ENCODE peak calls at places on chromosomes 3 and 15, in nine cellular contexts. E is stimulated activated CD8-positive, alpha-beta memory T cell treated with anti-CD3 and anti-CD28 coated beads, Interleukin-12 subunit alpha, Interleukin-12 subunit beta, amount 100 ng/mL, for 1 hour; L is choroid plexus epithelial cell; P is GM10248; R is occipital lobe; J is M059J; I is Right ventricle myocardium inferior; G is NCI-H460; S is activated T-helper 1 cell treated with anti-CD3 and anti-CD28 coated beads, Interleukin-12 subunit alpha, Interleukin-12 subunit beta, Interleukin-2, Interleukin-4 antibody, amounts not matched to agents 30 ng/mL and 10 ng/mL and 1 ng/mL, durations not matched to agents 14 hours and 24 hours and 36 hours. Y is an unnamed sample.

GRCh38 chr3:179415377-179415776 is 35.9 kb downstream of the GNB4 start:
- DNase-seq in E (no peak), L (no peak), P (no peak), R (no peak), J (no peak), I (no peak), G (no peak), S (no peak), Y (no peak)

GRCh38 chr15:80233511-80234080 is 18.4 kb downstream of the CTXND1 start:
- DNase-seq in E (no peak), L (no peak), P (no peak), R (no peak), J (no peak), I (no peak), G (no peak), S (no peak), Y (no peak)

GRCh38 chr15:23567921-23568320 is 2.4 kb downstream of the MKRN3 start:
- DNase-seq in E (no peak), L (no peak), P (no peak), R (no peak), J (no peak), I (no peak), G (no peak), S (no peak), Y (no peak)

GRCh38 chr3:184149123-184149522 is 6.1 kb upstream of the DVL3 start:
- DNase-seq in E (no peak), L (no peak), P (no peak), R (no peak), J (no peak), I (no peak), G (no peak), S (no peak), Y (no peak)

GRCh38 chr15:73329501-73330200 is 39.1 kb downstream of the HCN4 start:
- DNase-seq in E (no peak), L (no peak), P (no peak), R (no peak), J (no peak), I (no peak), G (no peak), S (no peak), Y (no peak)

GRCh38 chr15:73989001-73989798 is 2.9 kb downstream of the STOML1 start:
- DNase-seq in E (no peak), L (peak; percentile 90), P (no peak), R (no peak), J (peak; percentile 88), I (no peak), G (no peak), S (no peak), Y (no peak)

GRCh38 chr3:177451940-177452484 is 254.7 kb upstream of the TBL1XR1 start:
- DNase-seq in E (no peak), L (peak; percentile 83), P (no peak), R (no peak), J (peak; percentile 93), I (no peak), G (no peak), S (no peak), Y (no peak)

GRCh38 chr3:46264002-46264401 is 21.7 kb downstream of the CCR3 start:
- DNase-seq in E (no peak), L (no peak), P (no peak), R (no peak), J (no peak), I (no peak), G (no peak), S (no peak), Y (no peak)

Y was measured in GM06990.